ENCODE peak calls at places on chromosomes 1 and 21, in ten cellular contexts. V is fibroblast of pulmonary artery, L is memory B cell, K is mesendoderm, J is left colon, D is coronary artery, Q is fibroblast of the conjunctiva, U is AG20443, W is colonic mucosa, I is NCI-H1092 treated with DMSO at 0.1 percent for 48 hours. P is an unnamed sample.
A peak's percentile ranks its signal among the peaks of the same experiment; 100 is the strongest.

GRCh38 chr21:42220138-42220701 is 1.3 kb downstream of the ABCG1 start:
- DNase-seq in V (peak; percentile 89), L (peak; percentile 82), K (peak; percentile 86), J (peak; percentile 79), D (no peak), Q (peak; percentile 28), U (peak; percentile 43), W (peak; percentile 75), I (peak; percentile 89), P (no peak)

GRCh38 chr21:33069994-33070811 is at the start of gene OLIG1:
- DNase-seq in V (peak; percentile 11), L (no peak), K (peak; percentile 72), J (peak; percentile 35), D (no peak), Q (no peak), U (peak; percentile 47), W (peak; percentile 22), I (peak; percentile 22), P (peak; percentile 68)

GRCh38 chr21:41419921-41420862 is 5.8 kb upstream of the MX1 start:
- DNase-seq in V (peak; percentile 87), L (peak; percentile 46), K (peak; percentile 77), J (peak; percentile 83), D (peak; percentile 94), Q (peak; percentile 70), U (peak; percentile 89), W (peak; percentile 92), I (peak; percentile 56), P (peak; percentile 89)

GRCh38 chr1:234713440-234713839 is 103.5 kb upstream of the IRF2BP2 start:
- DNase-seq in V (no peak), L (no peak), K (no peak), J (no peak), D (no peak), Q (no peak), U (no peak), W (no peak), I (no peak), P (no peak)

GRCh38 chr1:227766015-227766634 is 30.9 kb downstream of the SNAP47 start:
- DNase-seq in V (no peak), L (no peak), K (no peak), J (peak; percentile 53), D (no peak), Q (no peak), U (no peak), W (peak; percentile 48), I (peak; percentile 95), P (peak; percentile 45)

GRCh38 chr1:41614818-41615217 is 130.3 kb upstream of the EDN2 start:
- DNase-seq in V (no peak), L (no peak), K (no peak), J (no peak), D (no peak), Q (no peak), U (no peak), W (no peak), I (no peak), P (no peak)

GRCh38 chr21:39654951-39655350 is 42.2 kb downstream of the B3GALT5 start:
- DNase-seq in V (no peak), L (no peak), K (no peak), J (no peak), D (no peak), Q (no peak), U (no peak), W (peak; percentile 51), I (no peak), P (no peak)

GRCh38 chr1:147515046-147515869 is 26.0 kb upstream of the BCL9 start:
- DNase-seq in V (peak; percentile 73), L (no peak), K (peak; percentile 89), J (peak; percentile 7), D (no peak), Q (no peak), U (no peak), W (peak; percentile 42), I (peak; percentile 66), P (no peak)

GRCh38 chr1:18948913-18949688 is 7.4 kb downstream of the IFFO2 start:
- DNase-seq in V (peak; percentile 81), L (no peak), K (no peak), J (peak; percentile 59), D (no peak), Q (peak; percentile 33), U (peak; percentile 82), W (peak; percentile 50), I (no peak), P (peak; percentile 76)

GRCh38 chr1:94646786-94647555 is 105.4 kb upstream of the F3 start:
- DNase-seq in V (peak; percentile 70), L (no peak), K (no peak), J (no peak), D (no peak), Q (no peak), U (no peak), W (no peak), I (no peak), P (no peak)

GRCh38 chr1:237672748-237673147 is 218.0 kb downstream of the ZP4 start:
- DNase-seq in V (no peak), L (no peak), K (peak; percentile 44), J (no peak), D (no peak), Q (no peak), U (no peak), W (no peak), I (peak; percentile 77), P (no peak)

GRCh38 chr1:9247894-9248293 is 13.3 kb downstream of the H6PD start:
- DNase-seq in V (no peak), L (no peak), K (no peak), J (no peak), D (no peak), Q (no peak), U (no peak), W (no peak), I (no peak), P (no peak)

GRCh38 chr1:39973503-39974135 is 18.7 kb downstream of the MFSD2A start:
- DNase-seq in V (peak; percentile 76), L (peak; percentile 73), K (peak; percentile 79), J (peak; percentile 84), D (no peak), Q (no peak), U (peak; percentile 82), W (peak; percentile 86), I (peak; percentile 92), P (peak; percentile 61)

GRCh38 chr21:46562472-46562871 is 42.4 kb downstream of the S100B start:
- DNase-seq in V (no peak), L (no peak), K (no peak), J (no peak), D (no peak), Q (no peak), U (peak; percentile 12), W (no peak), I (no peak), P (no peak)

GRCh38 chr1:101474039-101474665 is 237.3 kb downstream of the S1PR1 start:
- DNase-seq in V (no peak), L (no peak), K (peak; percentile 70), J (no peak), D (no peak), Q (peak; percentile 3), U (no peak), W (no peak), I (no peak), P (no peak)